ENCODE peak calls at places on chromosomes 13 and 19, in ten cellular contexts. G, V, O, D, X, Q, K, Y, F and R are unnamed samples.

GRCh38 chr19:16588824-16589577 is 16.8 kb upstream of the SLC35E1 start:
- DNase-seq in G (no peak), V (no peak), O (no peak), D (no peak), X (no peak), Q (no peak), K (no peak), Y (no peak), F (no peak), R (no peak)

GRCh38 chr19:39411006-39411831 is 1.2 kb upstream of the PLEKHG2 start:
- DNase-seq in G (peak; percentile 88), V (no peak), O (peak; percentile 75), D (peak; percentile 65), X (no peak), Q (peak; percentile 42), K (no peak), Y (peak; percentile 84), F (no peak), R (peak; percentile 50)

GRCh38 chr19:10899171-10899653 is 27.9 kb downstream of the CARM1 start:
- DNase-seq in G (no peak), V (no peak), O (peak; percentile 92), D (no peak), X (no peak), Q (no peak), K (no peak), Y (peak; percentile 90), F (no peak), R (no peak)

GRCh38 chr19:4519521-4520277 is 1.4 kb upstream of the PLIN4 start:
- DNase-seq in G (peak; percentile 52), V (no peak), O (no peak), D (no peak), X (peak; percentile 62), Q (no peak), K (no peak), Y (no peak), F (no peak), R (no peak)

GRCh38 chr19:33270769-33271168 is 31.6 kb downstream of the CEBPA start:
- DNase-seq in G (no peak), V (no peak), O (no peak), D (no peak), X (no peak), Q (no peak), K (no peak), Y (no peak), F (no peak), R (no peak)

GRCh38 chr13:67943116-67943515 is 713.0 kb upstream of the PCDH9 start:
- DNase-seq in G (no peak), V (no peak), O (no peak), D (peak; percentile 32), X (no peak), Q (no peak), K (no peak), Y (no peak), F (no peak), R (no peak)

GRCh38 chr19:5935473-5936307 is 21.6 kb downstream of the CAPS start:
- DNase-seq in G (no peak), V (no peak), O (no peak), D (no peak), X (no peak), Q (no peak), K (no peak), Y (no peak), F (no peak), R (no peak)

GRCh38 chr19:7841751-7842660 is 12.0 kb downstream of the EVI5L start:
- DNase-seq in G (no peak), V (no peak), O (no peak), D (no peak), X (no peak), Q (no peak), K (no peak), Y (no peak), F (no peak), R (no peak)

GRCh38 chr13:96710166-96710866 is 284.0 kb downstream of the OXGR1 start:
- DNase-seq in G (no peak), V (no peak), O (no peak), D (peak; percentile 12), X (no peak), Q (no peak), K (no peak), Y (no peak), F (no peak), R (no peak)

GRCh38 chr19:6516018-6516658 is 14.0 kb upstream of the TUBB4A start:
- DNase-seq in G (peak; percentile 75), V (peak; percentile 47), O (peak; percentile 97), D (peak; percentile 84), X (peak; percentile 86), Q (peak; percentile 12), K (peak; percentile 97), Y (peak; percentile 95), F (peak; percentile 89), R (peak; percentile 96)